ENCODE peak calls at places on chromosomes 5 and 9, in ten cellular contexts. O is left ventricle myocardium inferior; N is CD8-positive, alpha-beta T cell; Z is spleen; R is adrenal gland; S is right lobe of liver; W is GM23338; C is fibroblast of mammary gland; E is neural crest cell; I is breast epithelium. P is an unnamed sample.

GRCh38 chr5:139126711-139127111 is 71.5 kb downstream of the SIL1 start:
- DNase-seq in N (no peak), O (peak; percentile 63), S (no peak), E (no peak), I (no peak), W (no peak), Z (no peak), C (no peak), R (peak; percentile 73), P (no peak)

GRCh38 chr9:126389958-126390357 is 63.3 kb downstream of the MVB12B start:
- DNase-seq in Z (no peak), R (no peak), W (no peak), O (no peak), N (no peak), S (no peak), C (no peak), I (no peak), E (no peak), P (no peak)

GRCh38 chr9:129412814-129413536 is 207.9 kb downstream of the C9orf50 start:
- DNase-seq in Z (peak; percentile 88), W (peak; percentile 52), I (no peak), O (peak; percentile 83), R (peak; percentile 77), C (peak; percentile 84), S (peak; percentile 71), E (no peak), N (no peak), P (peak; percentile 64)

GRCh38 chr5:168693297-168693696 is 114.1 kb upstream of the PANK3 start:
- DNase-seq in W (no peak), E (no peak), I (no peak), Z (peak; percentile 28), O (no peak), R (no peak), S (no peak), N (no peak), C (no peak), P (no peak)

GRCh38 chr5:177476531-177477233 is 3.2 kb upstream of the DBN1 start:
- DNase-seq in E (no peak), Z (no peak), O (no peak), I (no peak), W (peak; percentile 41), S (no peak), R (no peak), C (peak; percentile 82), N (no peak), P (no peak)

GRCh38 chr9:98541684-98542230 is 167.0 kb downstream of the GABBR2 start:
- DNase-seq in C (no peak), N (no peak), O (no peak), E (no peak), R (no peak), S (no peak), W (no peak), I (no peak), Z (no peak), P (no peak)

GRCh38 chr5:36482812-36483211 is 123.6 kb upstream of the SLC1A3 start:
- DNase-seq in C (no peak), W (no peak), N (no peak), R (no peak), E (no peak), I (no peak), S (no peak), O (no peak), Z (no peak), P (no peak)

GRCh38 chr9:126275386-126276001 is 51.1 kb upstream of the MVB12B start:
- DNase-seq in E (peak; percentile 37), O (no peak), W (peak; percentile 69), C (no peak), S (no peak), R (peak; percentile 29), I (no peak), Z (no peak), N (no peak), P (no peak)

GRCh38 chr5:9284781-9285307 is 261.0 kb downstream of the SEMA5A start:
- DNase-seq in R (no peak), O (no peak), W (no peak), Z (no peak), C (peak; percentile 83), I (no peak), N (no peak), E (no peak), S (no peak), P (no peak)

GRCh38 chr5:9284272-9284671 is 261.6 kb downstream of the SEMA5A start:
- DNase-seq in E (no peak), I (no peak), W (no peak), Z (no peak), C (no peak), O (no peak), N (no peak), S (no peak), R (no peak), P (no peak)

GRCh38 chr5:9282211-9282610 is 263.7 kb downstream of the SEMA5A start:
- DNase-seq in Z (no peak), O (no peak), W (no peak), N (no peak), R (no peak), S (no peak), I (no peak), C (no peak), E (no peak), P (no peak)

GRCh38 chr5:9283021-9283420 is 262.9 kb downstream of the SEMA5A start:
- DNase-seq in C (peak; percentile 59), W (no peak), E (no peak), O (no peak), N (no peak), I (no peak), Z (no peak), R (no peak), S (no peak), P (no peak)

DNA sequence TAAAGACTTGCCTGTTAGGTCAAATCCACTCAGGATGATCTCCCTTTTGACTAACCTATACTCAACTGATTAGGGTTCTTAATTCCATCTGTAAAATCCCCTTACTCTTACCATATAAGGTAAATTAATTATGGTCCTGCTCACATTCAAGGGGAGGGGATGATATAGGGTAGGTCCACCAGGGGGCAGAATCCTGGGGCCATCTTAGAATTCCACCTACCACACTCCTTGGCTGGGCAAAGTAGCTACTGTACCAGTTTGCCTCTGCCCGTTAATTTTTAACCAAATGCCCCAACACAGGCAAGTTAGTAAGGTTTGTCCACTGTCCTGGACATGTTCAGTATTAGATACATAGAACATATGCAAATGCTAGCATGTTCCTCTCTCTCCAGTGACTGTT is 262.4 kb downstream of the SEMA5A start:
- DNase-seq in C (no peak), E (no peak), S (no peak), Z (no peak), N (no peak), R (no peak), I (no peak), W (peak; percentile 24), O (no peak), P (no peak)
- TF ChIP-seq CTCF in C (no peak), E (no peak), S (peak; percentile 11), Z (no peak), N (no peak), R (no peak), I (no peak), W (peak; percentile 53), O (no peak), P (no peak)

GRCh38 chr9:118596374-118597015 is 772.7 kb downstream of the BRINP1 start:
- DNase-seq in C (no peak), R (no peak), Z (no peak), W (no peak), I (no peak), E (no peak), N (no peak), O (no peak), S (no peak), P (no peak)

GRCh38 chr9:118594428-118594827 is 774.8 kb downstream of the BRINP1 start:
- DNase-seq in S (no peak), C (no peak), I (no peak), O (no peak), Z (no peak), R (no peak), E (no peak), W (no peak), N (no peak), P (no peak)

DNA sequence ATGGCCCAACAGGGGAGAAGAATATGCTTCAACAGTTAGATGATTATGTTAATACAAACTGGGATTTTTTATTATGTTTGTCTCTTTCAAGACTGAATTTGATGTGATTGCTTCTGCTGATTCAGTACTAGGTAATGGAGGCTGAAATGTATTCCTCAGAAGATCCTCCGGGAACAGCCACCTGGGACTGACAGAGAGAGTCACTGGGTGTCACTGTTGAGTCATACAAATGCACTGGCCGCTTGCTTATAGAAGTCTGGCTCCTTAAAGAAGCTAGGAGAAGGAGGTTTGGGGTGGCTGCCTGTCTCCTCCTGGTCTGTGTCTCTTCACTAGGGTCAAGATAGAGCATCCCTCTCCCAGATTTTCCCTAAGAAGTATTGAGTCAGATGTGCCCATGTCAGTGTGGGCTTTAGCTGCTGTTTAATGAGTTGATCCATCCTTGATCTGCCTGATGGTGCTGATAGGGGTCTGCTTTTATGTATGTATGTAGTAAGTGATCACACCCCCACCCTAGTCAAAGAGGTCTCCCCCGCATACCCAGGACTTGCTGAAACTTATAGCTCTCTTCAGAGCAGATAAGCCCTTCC is 773.4 kb downstream of the BRINP1 start:
- DNase-seq in E (peak; percentile 36), R (peak; percentile 13), S (no peak), I (no peak), C (peak; percentile 59), O (no peak), W (peak; percentile 82), N (no peak), Z (no peak), P (no peak)
- TF ChIP-seq CTCF in E (peak; percentile 66), R (peak; percentile 38), S (peak; percentile 40), I (no peak), C (peak; percentile 35), O (peak; percentile 38), W (peak; percentile 73), N (no peak), Z (no peak), P (no peak)

GRCh38 chr9:22009563-22009867 is 410 bp upstream of the CDKN2B start:
- DNase-seq in W (no peak), S (no peak), E (no peak), I (no peak), Z (no peak), O (no peak), C (no peak), R (no peak), N (no peak), P (no peak)
- TF ChIP-seq CTCF in W (no peak), S (peak; percentile 28), E (no peak), I (no peak), Z (no peak), O (no peak), C (peak; percentile 45), R (peak; percentile 27), N (no peak), P (no peak)

DNA sequence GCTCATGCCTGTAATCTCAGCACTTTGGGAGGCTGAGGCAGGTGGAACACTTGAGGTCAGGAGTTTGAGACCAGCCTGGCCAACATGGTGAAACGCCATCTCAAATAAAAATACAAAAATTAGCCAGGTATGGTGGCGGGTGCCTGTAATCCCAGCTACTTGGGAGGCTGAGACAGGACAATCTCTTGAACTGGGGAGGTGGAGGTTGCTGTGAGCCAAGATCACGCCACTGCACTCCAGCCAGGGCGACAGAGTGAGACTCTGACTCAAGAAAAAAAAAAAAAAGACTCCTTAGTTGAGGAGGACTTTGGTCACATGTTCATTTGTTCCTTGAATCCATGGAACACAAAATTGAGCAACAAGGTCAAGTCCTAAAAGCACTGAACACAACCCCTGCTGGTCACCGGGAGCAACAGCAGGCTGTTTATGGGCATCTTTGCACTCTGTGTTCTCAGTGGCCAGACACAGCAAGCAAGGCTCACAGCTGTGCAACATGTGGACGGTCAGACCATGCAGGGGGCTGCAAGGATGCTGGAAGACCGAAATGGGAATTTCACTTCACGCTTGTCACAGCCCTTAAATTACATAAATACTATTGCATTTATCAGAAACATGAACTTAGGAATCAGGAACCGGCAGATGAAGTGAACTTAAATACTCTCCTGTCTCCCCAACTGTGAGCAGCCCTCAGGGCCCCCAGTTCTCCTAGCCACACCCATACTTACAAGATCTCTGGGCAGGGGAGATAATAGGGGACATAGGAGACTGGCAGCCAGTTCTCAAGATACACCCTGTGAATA is 2.8 kb downstream of the GBGT1 start:
- DNase-seq in W (peak; percentile 68), O (peak; percentile 69), E (peak; percentile 40), N (no peak), R (peak; percentile 71), S (peak; percentile 70), I (no peak), Z (peak; percentile 82), C (peak; percentile 86), P (no peak)
- TF ChIP-seq CTCF in W (peak; percentile 72), O (peak; percentile 76), E (peak; percentile 74), N (peak; percentile 61), R (peak; percentile 84), S (peak; percentile 59), I (peak; percentile 76), Z (peak; percentile 83), C (peak; percentile 89), P (peak; percentile 68)